ENCODE peak calls at places on chromosomes 12 and 14, in ten cellular contexts. J is K562, T is Panc1, Q is endothelial cell of umbilical vein, R is HepG2, U is GM23338, K is SK-N-SH, A is suprapubic skin, B is HCT116, E is transverse colon. X is an unnamed sample.

GRCh38 chr12:41983896-41984295 is 160.8 kb downstream of the GXYLT1 start:
- DNase-seq in A (no peak), E (no peak), Q (no peak), J (no peak), T (no peak), U (no peak), R (no peak), K (peak), B (no peak), X (no peak)

GRCh38 chr12:4719821-4720636 is at the start of gene GALNT8:
- DNase-seq in E (peak), B (no peak), T (no peak), J (no peak), U (peak), A (no peak), Q (peak), R (no peak), K (no peak), X (no peak)

GRCh38 chr12:123388948-123389559 is 5.1 kb downstream of the KMT5A start:
- DNase-seq in K (peak), J (peak), B (no peak), R (no peak), E (no peak), A (no peak), U (peak), T (no peak), Q (no peak), X (no peak)

GRCh38 chr14:37131205-37131604 is 41.2 kb downstream of the SLC25A21 start:
- DNase-seq in R (no peak), B (no peak), A (no peak), Q (no peak), U (no peak), K (no peak), J (no peak), T (no peak), E (no peak), X (no peak)

GRCh38 chr12:64691227-64691792 is 67.9 kb downstream of the GNS start:
- DNase-seq in Q (no peak), A (no peak), K (no peak), R (no peak), J (no peak), T (no peak), E (no peak), B (no peak), U (peak), X (no peak)

GRCh38 chr12:54052745-54053624 is 650 bp upstream of the HOXC4 start:
- DNase-seq in B (no peak), T (no peak), E (no peak), U (no peak), K (peak), Q (no peak), A (no peak), R (no peak), J (no peak), X (no peak)

GRCh38 chr12:100661300-100661951 is 87.9 kb downstream of the GAS2L3 start:
- DNase-seq in E (no peak), B (no peak), T (no peak), U (peak), J (no peak), R (no peak), A (no peak), K (no peak), Q (peak), X (no peak)

GRCh38 chr14:103623883-103624482 is 5.0 kb upstream of the KLC1 start:
- DNase-seq in T (no peak), A (no peak), B (no peak), E (peak), Q (no peak), R (no peak), K (no peak), U (no peak), J (no peak), X (no peak)

GRCh38 chr14:67446371-67447032 is 34.5 kb upstream of the PLEK2 start:
- DNase-seq in K (no peak), T (no peak), A (no peak), B (no peak), E (no peak), Q (no peak), J (no peak), U (no peak), R (no peak), X (no peak)

GRCh38 chr12:5022465-5023061 is 21.1 kb upstream of the KCNA5 start:
- DNase-seq in B (peak), A (no peak), T (peak), K (peak), R (peak), E (peak), Q (peak), U (peak), J (peak), X (no peak)

GRCh38 chr14:105026789-105027563 is 6.1 kb upstream of the CDCA4 start:
- DNase-seq in Q (no peak), U (no peak), K (no peak), T (no peak), E (no peak), A (no peak), B (peak), R (no peak), J (no peak), X (no peak)

GRCh38 chr12:3836641-3837040 is 36.6 kb downstream of the PARP11 start:
- DNase-seq in Q (no peak), T (no peak), J (no peak), B (no peak), R (no peak), A (no peak), E (no peak), K (no peak), U (no peak), X (no peak)

GRCh38 chr14:99226687-99227086 is 45.3 kb downstream of the BCL11B start:
- DNase-seq in B (no peak), K (no peak), T (no peak), R (no peak), J (no peak), E (no peak), U (no peak), Q (no peak), A (no peak), X (no peak)

GRCh38 chr12:30154996-30155730 is 371.4 kb upstream of the TMTC1 start:
- DNase-seq in Q (no peak), E (no peak), B (no peak), K (no peak), R (no peak), J (no peak), T (no peak), A (no peak), U (no peak), X (no peak)

GRCh38 chr14:77859934-77860570 is 60.1 kb downstream of the ADCK1 start:
- DNase-seq in T (no peak), B (no peak), K (no peak), A (no peak), E (no peak), J (peak), U (no peak), Q (no peak), R (no peak), X (no peak)

GRCh38 chr12:71610036-71610795 is 53.4 kb downstream of the ZFC3H1 start:
- DNase-seq in T (no peak), R (no peak), B (no peak), E (no peak), U (no peak), A (no peak), Q (no peak), K (no peak), J (no peak), X (no peak)

GRCh38 chr14:100441271-100441947 is 118.3 kb downstream of the SLC25A47 start:
- DNase-seq in U (no peak), Q (no peak), K (no peak), B (no peak), T (no peak), J (peak), E (no peak), R (no peak), A (no peak), X (no peak)

GRCh38 chr12:91986084-91986483 is 159.6 kb downstream of the BTG1 start:
- DNase-seq in R (peak), E (no peak), Q (peak), A (no peak), B (no peak), T (no peak), K (no peak), U (peak), J (no peak), X (peak)

GRCh38 chr12:99767809-99768208 is 120.3 kb downstream of the GARIN6 start:
- DNase-seq in B (peak), R (no peak), A (no peak), Q (peak), T (no peak), K (no peak), J (no peak), E (no peak), U (peak), X (no peak)

GRCh38 chr12:10247659-10248058 is 35.0 kb downstream of the GABARAPL1 start:
- DNase-seq in R (no peak), K (no peak), Q (no peak), A (no peak), E (no peak), B (no peak), U (no peak), J (no peak), T (no peak), X (no peak)

GRCh38 chr14:85580536-85581165 is 50.7 kb downstream of the FLRT2 start:
- DNase-seq in A (no peak), R (no peak), Q (peak), B (no peak), K (no peak), U (no peak), E (no peak), T (no peak), J (no peak), X (no peak)

GRCh38 chr12:47224563-47225133 is 144.9 kb upstream of the AMIGO2 start:
- DNase-seq in B (no peak), A (no peak), R (no peak), K (no peak), U (no peak), E (no peak), Q (no peak), J (no peak), T (no peak), X (no peak)

GRCh38 chr12:114221136-114221838 is 184.7 kb downstream of the TBX5 start:
- DNase-seq in E (no peak), A (no peak), K (no peak), T (no peak), Q (no peak), J (no peak), R (no peak), B (no peak), U (no peak), X (no peak)

GRCh38 chr12:85405781-85406522 is 125.9 kb downstream of the ALX1 start:
- DNase-seq in U (no peak), J (no peak), K (no peak), Q (no peak), R (no peak), E (no peak), A (no peak), T (no peak), B (no peak), X (no peak)

GRCh38 chr14:61653507-61653906 is 41.8 kb upstream of the HIF1A start:
- DNase-seq in E (no peak), J (no peak), R (no peak), A (no peak), T (no peak), Q (peak), B (no peak), K (no peak), U (no peak), X (no peak)

GRCh38 chr12:75965661-75966060 is 65.9 kb downstream of the PHLDA1 start:
- DNase-seq in R (no peak), T (no peak), B (no peak), A (no peak), Q (no peak), U (no peak), K (no peak), E (no peak), J (no peak), X (no peak)

GRCh38 chr14:97978336-97978735 is 1181.2 kb downstream of the VRK1 start:
- DNase-seq in A (peak), Q (no peak), T (no peak), B (peak), E (peak), U (peak), J (no peak), K (peak), R (no peak), X (peak)

GRCh38 chr12:102958073-102958829 is 777 bp downstream of the ASCL1 start:
- DNase-seq in R (no peak), U (peak), T (no peak), K (peak), J (no peak), Q (peak), B (no peak), E (no peak), A (no peak), X (no peak)

GRCh38 chr14:25090716-25091454 is 40.9 kb upstream of the STXBP6 start:
- DNase-seq in A (no peak), Q (no peak), E (peak), T (no peak), B (no peak), U (peak), J (no peak), K (no peak), R (no peak), X (no peak)

GRCh38 chr14:67411820-67412421 is at the start of gene PLEK2:
- DNase-seq in T (no peak), U (peak), B (peak), K (peak), J (no peak), E (peak), R (no peak), Q (no peak), A (no peak), X (peak)

GRCh38 chr12:113837059-113837458 is 129.1 kb downstream of the RBM19 start:
- DNase-seq in A (no peak), Q (no peak), E (no peak), B (no peak), J (no peak), U (no peak), K (no peak), R (no peak), T (no peak), X (peak)

GRCh38 chr14:35549551-35549950 is 15.6 kb downstream of the INSM2 start:
- DNase-seq in J (no peak), B (no peak), A (no peak), U (no peak), Q (no peak), T (no peak), E (no peak), R (no peak), K (no peak), X (no peak)

GRCh38 chr14:92033912-92034687 is 5.8 kb downstream of the TRIP11 start:
- DNase-seq in Q (no peak), K (no peak), R (peak), U (no peak), A (no peak), E (no peak), J (no peak), B (no peak), T (no peak), X (no peak)

GRCh38 chr12:13223176-13223806 is 26.8 kb downstream of the EMP1 start:
- DNase-seq in J (no peak), E (no peak), B (no peak), T (peak), A (no peak), Q (no peak), R (peak), U (no peak), K (no peak), X (no peak)

GRCh38 chr12:4091001-4091789 is 182.4 kb upstream of the CCND2 start:
- DNase-seq in U (no peak), B (no peak), E (no peak), Q (no peak), J (no peak), R (no peak), T (no peak), K (no peak), A (no peak), X (no peak)

GRCh38 chr14:87829543-87829942 is 163.4 kb downstream of the GALC start:
- DNase-seq in U (no peak), K (no peak), T (no peak), E (no peak), B (no peak), R (no peak), A (no peak), Q (no peak), J (no peak), X (no peak)

GRCh38 chr12:4355843-4356327 is 23.6 kb downstream of the FGF23 start:
- DNase-seq in T (peak), J (peak), A (no peak), R (peak), B (peak), Q (peak), K (peak), U (peak), E (peak), X (no peak)

GRCh38 chr12:122527478-122527944 is 462 bp downstream of the KNTC1 start:
- DNase-seq in E (peak), R (no peak), T (no peak), U (peak), B (no peak), J (peak), Q (peak), K (peak), A (no peak), X (no peak)

GRCh38 chr14:54673193-54674121 is 106.5 kb downstream of the SAMD4A start:
- DNase-seq in E (no peak), A (no peak), K (no peak), Q (no peak), U (peak), J (peak), T (no peak), R (no peak), B (no peak), X (no peak)
- TF ChIP-seq POLR2AphosphoS5 in E (peak), A (no peak), K (no peak), Q (no peak), U (no peak), J (no peak), T (no peak), R (no peak), B (no peak), X (no peak)

DNA sequence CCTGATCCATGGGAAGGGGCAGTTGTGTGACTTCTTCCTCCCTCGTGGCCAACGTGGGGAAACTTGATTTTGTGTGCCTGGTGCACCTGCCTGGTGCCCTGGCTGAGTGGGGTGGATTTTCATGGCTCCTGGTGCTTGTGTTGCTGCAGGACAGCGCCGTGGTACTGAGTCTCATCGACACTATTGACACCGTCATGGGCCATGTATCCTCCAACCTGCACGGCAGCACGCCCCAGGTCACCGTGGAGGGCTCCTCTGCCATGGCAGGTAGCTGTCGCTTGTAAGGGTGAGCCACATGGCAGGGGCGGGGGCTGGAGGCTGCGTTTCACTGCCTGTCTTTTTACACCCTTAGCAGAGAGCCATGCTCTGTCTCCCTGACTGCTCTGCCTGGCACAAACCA is 49.3 kb downstream of the ADGRD1 start:
- DNase-seq in K (no peak), B (no peak), Q (no peak), R (no peak), T (no peak), A (no peak), U (no peak), J (no peak), E (no peak), X (no peak)
- H3K4me3 ChIP-seq in K (no peak), B (no peak), Q (no peak), R (no peak), T (no peak), A (no peak), U (no peak), J (no peak), E (no peak), X (no peak)

DNA sequence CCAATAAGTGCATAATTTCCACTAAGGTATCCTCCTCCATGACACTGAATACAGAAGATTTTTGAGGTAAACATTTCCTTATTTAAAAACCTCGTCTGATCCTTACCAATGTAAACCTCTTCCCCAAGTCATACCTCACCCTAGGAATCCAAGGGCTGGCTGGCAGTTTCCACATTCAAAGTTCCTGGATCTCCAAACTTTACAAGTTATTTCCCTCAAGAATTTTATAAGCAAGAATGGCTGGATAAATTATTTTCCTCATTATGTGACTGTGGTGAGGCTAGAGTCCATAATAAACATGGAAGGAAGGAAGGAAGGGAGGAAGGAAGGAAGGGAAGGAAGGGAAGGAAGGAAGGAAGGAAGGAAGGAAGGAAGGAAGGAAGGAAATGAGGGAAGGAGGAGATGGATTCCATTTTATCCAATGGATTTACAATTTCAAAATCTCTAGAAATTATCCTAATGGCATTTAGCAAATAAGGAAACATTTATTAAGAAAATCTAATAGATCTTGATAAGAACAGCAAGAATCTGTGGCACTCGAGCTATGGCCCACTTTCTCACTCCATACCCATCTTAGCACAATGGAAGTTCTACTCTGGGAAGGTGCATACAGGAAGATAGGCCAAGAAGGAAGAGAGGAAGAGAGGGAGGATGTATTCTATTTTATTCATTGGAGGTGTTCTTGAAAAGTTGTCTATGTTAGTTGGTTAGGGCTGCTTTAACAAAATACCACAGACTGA is 477.8 kb upstream of the TMPO start:
- DNase-seq in Q (no peak), R (no peak), B (no peak), U (no peak), E (no peak), J (no peak), K (no peak), T (no peak), A (no peak), X (no peak)
- TF ChIP-seq POLR2AphosphoS5 in Q (no peak), R (no peak), B (no peak), U (no peak), E (no peak), J (no peak), K (no peak), T (no peak), A (no peak), X (no peak)

GRCh38 chr14:93045211-93045674 is 70.5 kb downstream of the ITPK1 start:
- DNase-seq in E (no peak), T (no peak), U (peak), K (no peak), B (no peak), Q (peak), R (peak), J (no peak), A (no peak), X (no peak)

GRCh38 chr14:93042968-93043940 is 72.5 kb downstream of the ITPK1 start:
- DNase-seq in R (peak), J (no peak), Q (peak), U (no peak), E (peak), K (peak), T (no peak), A (no peak), B (peak), X (peak)

GRCh38 chr14:93045965-93046695 is 69.6 kb downstream of the ITPK1 start:
- DNase-seq in R (no peak), T (no peak), B (peak), U (no peak), Q (peak), E (no peak), J (peak), K (peak), A (no peak), X (no peak)

GRCh38 chr14:93044601-93045000 is 71.1 kb downstream of the ITPK1 start:
- DNase-seq in A (no peak), E (no peak), R (no peak), T (no peak), J (peak), U (no peak), K (no peak), B (no peak), Q (no peak), X (no peak)

GRCh38 chr14:93044116-93044515 is 71.6 kb downstream of the ITPK1 start:
- DNase-seq in R (no peak), E (no peak), J (no peak), U (no peak), A (no peak), Q (no peak), T (no peak), K (no peak), B (peak), X (no peak)
- H3K4me3 ChIP-seq in R (no peak), E (no peak), J (no peak), U (no peak), A (no peak), Q (no peak), T (no peak), K (no peak), B (peak), X (no peak)

X was measured in breast epithelium.